ENCODE peak calls at places on chromosome 1, in six cellular contexts. F is K562, J is fibroblast of mammary gland, O is GM20000, W is right atrium auricular region, Q is endothelial cell. Y is an unnamed sample.

GRCh38 chr1:35377553-35377952 is 109.0 kb downstream of the ZMYM4 start:
- DNase-seq in F (no peak), J (peak), O (no peak), W (no peak), Q (no peak), Y (no peak)

GRCh38 chr1:30933874-30934252 is 25.3 kb upstream of the SDC3 start:
- DNase-seq in F (no peak), J (peak), O (no peak), W (no peak), Q (no peak), Y (no peak)

GRCh38 chr1:156012051-156012817 is 8.5 kb downstream of the SSR2 start:
- DNase-seq in F (no peak), J (no peak), O (peak), W (no peak), Q (no peak), Y (no peak)

GRCh38 chr1:196732526-196732925 is 42.1 kb upstream of the CFHR3 start:
- DNase-seq in F (peak), J (no peak), O (no peak), W (no peak), Q (no peak), Y (no peak)

GRCh38 chr1:228416217-228416971 is at the start of gene TRIM17:
- DNase-seq in F (no peak), J (no peak), O (peak), W (no peak), Q (peak), Y (peak)

GRCh38 chr1:234135501-234135900 is 231.0 kb downstream of the SLC35F3 start:
- DNase-seq in F (no peak), J (no peak), O (no peak), W (no peak), Q (no peak), Y (no peak)

GRCh38 chr1:205199090-205199930 is 12.2 kb downstream of the DSTYK start:
- DNase-seq in F (no peak), J (peak), O (peak), W (no peak), Q (no peak), Y (no peak)

GRCh38 chr1:246786606-246787238 is 62.5 kb downstream of the SCCPDH start:
- DNase-seq in F (no peak), J (no peak), O (no peak), W (no peak), Q (no peak), Y (no peak)

GRCh38 chr1:200226268-200226968 is 183.4 kb downstream of the ZNF281 start:
- DNase-seq in F (peak), J (no peak), O (no peak), W (no peak), Q (no peak), Y (no peak)

GRCh38 chr1:26972390-26972789 is 12.1 kb upstream of the KDF1 start:
- DNase-seq in F (no peak), J (peak), O (no peak), W (no peak), Q (no peak), Y (no peak)

GRCh38 chr1:211843018-211843417 is 12.5 kb upstream of the LPGAT1 start:
- DNase-seq in F (no peak), J (no peak), O (no peak), W (no peak), Q (no peak), Y (no peak)

DNA sequence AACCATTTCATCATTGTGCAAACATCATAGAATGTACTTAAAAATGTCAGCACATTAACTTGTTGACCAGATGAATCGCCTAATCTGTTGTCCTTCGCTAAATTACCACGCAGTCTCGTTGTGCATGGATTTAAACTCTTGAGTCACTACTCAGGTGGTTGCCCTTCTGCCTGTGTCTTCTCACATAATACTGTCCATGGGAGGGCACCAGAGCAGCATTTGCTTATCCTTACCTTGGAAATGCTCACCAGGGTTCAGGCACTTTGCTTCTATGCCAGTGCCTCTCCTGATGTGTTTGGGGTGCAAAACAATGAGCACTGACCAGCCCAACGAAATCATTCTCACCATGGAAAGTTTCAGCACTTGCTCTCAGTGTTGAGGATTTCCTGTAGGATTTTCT is 559.9 kb downstream of the RWDD3 start:
- DNase-seq in F (no peak), J (peak), O (no peak), W (no peak), Q (no peak), Y (peak)
- TF ChIP-seq CTCF in F (no peak), J (peak), O (no peak), W (no peak), Q (no peak), Y (no peak)

DNA sequence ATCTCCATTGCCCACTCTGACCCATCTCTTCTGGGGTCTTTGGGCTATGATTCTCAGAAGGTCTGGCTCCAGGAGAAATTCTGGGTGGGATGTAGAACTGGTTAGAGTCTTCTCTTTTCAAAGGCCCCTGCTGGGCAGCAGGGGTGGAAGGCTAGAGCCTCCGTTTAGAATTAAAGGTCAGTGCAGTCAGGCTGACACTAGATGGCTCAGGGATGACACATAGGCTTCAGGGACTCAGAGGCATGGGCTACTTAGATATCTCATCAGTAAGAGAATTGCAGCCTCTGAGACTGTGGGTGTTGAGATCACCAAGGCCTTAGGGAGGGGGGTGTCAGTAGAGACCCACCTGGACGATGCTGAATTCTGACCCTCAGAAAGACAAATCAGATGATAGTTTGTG is 12.6 kb upstream of the PPM1J start:
- DNase-seq in F (no peak), J (peak), O (no peak), W (no peak), Q (no peak), Y (no peak)
- TF ChIP-seq CTCF in F (peak), J (peak), O (no peak), W (no peak), Q (no peak), Y (no peak)

GRCh38 chr1:54545916-54546635 is 2.0 kb upstream of the ACOT11 start:
- DNase-seq in F (no peak), J (no peak), O (no peak), W (no peak), Q (no peak), Y (no peak)

GRCh38 chr1:54548389-54549044 is 489 bp downstream of the ACOT11 start:
- DNase-seq in F (no peak), J (no peak), O (no peak), W (peak), Q (no peak), Y (no peak)

GRCh38 chr1:54549181-54549924 is 1.3 kb downstream of the ACOT11 start:
- DNase-seq in F (no peak), J (no peak), O (no peak), W (peak), Q (no peak), Y (no peak)

GRCh38 chr1:54546651-54547348 is 1.2 kb upstream of the ACOT11 start:
- DNase-seq in F (no peak), J (no peak), O (no peak), W (no peak), Q (no peak), Y (no peak)

GRCh38 chr1:54547601-54548388 is at the start of gene ACOT11:
- DNase-seq in F (peak), J (peak), O (no peak), W (peak), Q (no peak), Y (no peak)
- TF ChIP-seq CTCF in F (peak), J (peak), O (no peak), W (peak), Q (no peak), Y (no peak)

GRCh38 chr1:221886311-221887090 is 144.6 kb upstream of the DUSP10 start:
- DNase-seq in F (no peak), J (peak), O (no peak), W (no peak), Q (no peak), Y (no peak)

GRCh38 chr1:221888218-221888617 is 146.3 kb upstream of the DUSP10 start:
- DNase-seq in F (no peak), J (no peak), O (no peak), W (no peak), Q (no peak), Y (no peak)

GRCh38 chr1:221887758-221888157 is 145.9 kb upstream of the DUSP10 start:
- DNase-seq in F (no peak), J (no peak), O (no peak), W (no peak), Q (no peak), Y (no peak)

GRCh38 chr1:221888801-221889200 is 146.9 kb upstream of the DUSP10 start:
- DNase-seq in F (no peak), J (no peak), O (no peak), W (no peak), Q (no peak), Y (no peak)

DNA sequence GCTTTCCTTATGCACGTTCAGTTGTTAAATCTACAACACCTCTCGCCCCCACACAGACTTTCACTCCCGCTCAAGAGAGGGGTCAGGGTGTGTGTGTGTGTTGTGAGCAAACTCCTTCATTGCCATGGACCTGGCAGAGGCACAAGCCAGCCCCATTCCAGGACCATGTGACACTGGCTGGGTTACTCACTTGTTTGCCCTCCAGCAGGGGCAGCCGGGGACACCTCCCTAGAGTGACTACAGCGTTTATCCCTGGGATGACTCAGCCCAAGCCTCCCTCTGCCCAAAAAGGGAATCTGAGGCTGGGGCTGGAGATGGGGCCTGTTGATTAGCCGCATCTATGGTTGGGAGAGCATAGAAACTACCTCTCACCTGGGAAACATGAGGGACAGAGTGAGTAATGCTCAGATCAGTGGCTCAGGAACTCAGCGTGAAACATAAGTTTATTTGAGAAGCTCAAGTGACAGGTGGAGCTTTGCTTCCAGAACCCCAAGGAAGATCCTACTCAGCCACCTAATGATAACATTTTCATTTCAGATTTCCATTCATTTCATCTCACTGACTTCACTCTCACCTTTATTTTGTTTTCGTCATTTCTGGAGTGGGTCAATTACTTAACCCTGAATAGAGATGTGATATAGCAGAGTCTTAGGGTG is 145.3 kb upstream of the DUSP10 start:
- DNase-seq in F (peak), J (peak), O (no peak), W (peak), Q (no peak), Y (no peak)
- TF ChIP-seq CTCF in F (peak), J (no peak), O (no peak), W (no peak), Q (no peak), Y (no peak)

DNA sequence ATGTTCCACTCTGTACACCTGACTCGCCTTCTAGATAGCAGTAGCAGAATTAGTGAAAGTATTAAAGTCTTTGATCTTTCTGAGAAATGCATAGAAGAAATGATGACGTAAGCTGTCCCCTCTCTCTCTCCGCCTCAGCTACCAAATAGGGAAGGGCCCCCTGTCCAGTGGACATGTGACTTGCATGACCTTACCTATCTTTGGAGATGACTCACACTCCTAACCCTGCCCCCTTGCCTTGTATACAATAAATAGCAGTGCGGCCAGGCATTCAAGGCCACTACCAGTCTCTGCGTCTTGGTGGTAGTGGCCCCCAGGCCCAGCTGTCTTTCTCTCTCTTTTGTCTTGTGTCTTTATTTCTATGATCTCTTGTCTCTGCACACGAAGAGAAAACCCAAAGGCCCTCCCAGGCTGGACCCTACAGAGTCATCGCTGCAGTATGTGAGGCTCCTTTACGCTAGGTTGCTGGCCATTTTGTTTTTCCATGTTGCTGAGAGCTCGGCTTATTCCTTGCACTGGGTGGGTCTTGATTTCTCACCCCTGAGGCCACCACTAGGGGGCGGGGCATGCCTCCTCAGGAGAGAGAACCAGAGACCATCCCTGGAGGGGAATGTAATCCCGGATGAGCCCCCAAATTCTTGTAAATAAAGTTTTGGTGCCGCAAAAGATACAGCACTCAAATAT is 16.0 kb upstream of the ZBTB8B start:
- DNase-seq in F (peak), J (peak), O (peak), W (no peak), Q (peak), Y (no peak)
- TF ChIP-seq CTCF in F (peak), J (no peak), O (no peak), W (no peak), Q (no peak), Y (no peak)

GRCh38 chr1:86150553-86151055 is 6.0 kb downstream of the COL24A1 start:
- DNase-seq in F (no peak), J (peak), O (no peak), W (no peak), Q (no peak), Y (no peak)

GRCh38 chr1:86149591-86149990 is 7.0 kb downstream of the COL24A1 start:
- DNase-seq in F (no peak), J (no peak), O (no peak), W (no peak), Q (no peak), Y (no peak)

GRCh38 chr1:86151427-86151826 is 5.1 kb downstream of the COL24A1 start:
- DNase-seq in F (no peak), J (peak), O (no peak), W (no peak), Q (no peak), Y (no peak)

GRCh38 chr1:86146566-86146965 is 10.0 kb downstream of the COL24A1 start:
- DNase-seq in F (no peak), J (no peak), O (no peak), W (no peak), Q (no peak), Y (no peak)
- TF ChIP-seq CTCF in F (no peak), J (peak), O (no peak), W (no peak), Q (no peak), Y (no peak)

GRCh38 chr1:103529746-103530145 is 4.2 kb downstream of the RNPC3 start:
- DNase-seq in F (no peak), J (peak), O (no peak), W (no peak), Q (no peak), Y (no peak)

GRCh38 chr1:103523346-103523745 is 2.2 kb upstream of the RNPC3 start:
- DNase-seq in F (no peak), J (no peak), O (no peak), W (no peak), Q (no peak), Y (no peak)

GRCh38 chr1:103525114-103525606 is 339 bp upstream of the RNPC3 start:
- DNase-seq in F (peak), J (peak), O (peak), W (no peak), Q (no peak), Y (no peak)

GRCh38 chr1:103527331-103527730 is 1.8 kb downstream of the RNPC3 start:
- DNase-seq in F (no peak), J (peak), O (no peak), W (no peak), Q (no peak), Y (no peak)

DNA sequence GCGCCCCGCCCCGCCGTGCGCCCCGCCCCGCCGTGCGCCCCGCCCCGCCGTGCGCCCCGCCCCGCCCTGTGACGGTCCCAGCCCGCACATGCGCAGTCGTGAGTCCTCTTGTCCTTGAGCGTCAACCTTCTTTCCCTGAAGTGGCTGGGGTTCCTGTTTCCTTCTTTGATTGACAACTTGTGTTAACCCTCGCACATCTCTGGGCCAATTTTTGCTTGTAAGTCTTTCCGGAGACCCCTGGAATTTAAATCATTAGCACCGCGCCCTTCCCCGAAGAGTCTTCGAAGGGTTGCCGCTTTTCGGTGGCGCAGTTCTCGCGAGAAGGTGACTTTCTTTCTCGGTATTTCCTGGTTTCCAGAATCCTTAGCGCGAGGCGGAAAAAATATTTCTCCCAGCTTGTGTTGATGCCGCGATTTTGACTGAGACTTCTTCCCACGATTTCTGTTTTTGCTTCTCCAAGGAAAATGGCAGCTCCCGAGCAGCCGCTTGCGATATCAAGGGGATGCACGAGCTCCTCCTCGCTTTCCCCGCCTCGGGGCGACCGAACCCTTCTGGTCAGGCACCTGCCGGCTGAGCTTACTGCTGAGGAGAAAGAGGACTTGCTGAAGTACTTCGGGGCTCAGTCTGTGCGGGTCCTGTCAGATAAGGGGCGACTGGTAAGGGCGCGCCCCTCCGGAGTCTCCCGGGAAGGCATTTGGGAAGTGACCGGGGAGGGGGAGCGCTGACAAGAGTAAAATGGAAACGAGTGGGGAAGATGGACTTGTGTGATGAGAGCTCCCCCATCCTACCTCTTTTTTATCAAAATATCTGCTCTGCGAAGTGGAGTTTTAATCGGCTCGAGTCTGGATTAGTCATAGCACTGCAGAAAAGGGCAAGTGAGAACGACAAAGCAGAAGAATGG is at the start of gene RNPC3:
- DNase-seq in F (peak), J (peak), O (peak), W (peak), Q (peak), Y (peak)
- TF ChIP-seq CTCF in F (peak), J (no peak), O (no peak), W (no peak), Q (no peak), Y (no peak)

Y was measured in glutamatergic neuron.